ENCODE peak calls at places on chromosomes 3 and 15, in four cellular contexts. B is GM23338, U is thyroid gland, V is aorta. D is an unnamed sample.

GRCh38 chr15:70099966-70100494 is 2.3 kb upstream of the TLE3 start:
- DNase-seq in B (peak), U (peak), V (no peak), D (no peak)

GRCh38 chr15:89372069-89373033 is 37.7 kb upstream of the POLG start:
- DNase-seq in B (no peak), U (no peak), V (no peak), D (no peak)

GRCh38 chr15:40590635-40591105 is 3.4 kb upstream of the KNL1 start:
- DNase-seq in B (no peak), U (no peak), V (no peak), D (no peak)

GRCh38 chr3:43893721-43894120 is 203.0 kb downstream of the ABHD5 start:
- DNase-seq in B (no peak), U (peak), V (no peak), D (no peak)

GRCh38 chr3:113255100-113255853 is 43.9 kb downstream of the BOC start:
- DNase-seq in B (peak), U (peak), V (peak), D (peak)

GRCh38 chr3:56974242-56974945 is 86.1 kb upstream of the SPATA12 start:
- DNase-seq in B (no peak), U (no peak), V (no peak), D (no peak)

GRCh38 chr3:45612918-45613602 is 18.5 kb downstream of the LIMD1 start:
- DNase-seq in B (no peak), U (peak), V (no peak), D (no peak)

GRCh38 chr15:63234479-63234878 is 42.9 kb upstream of the APH1B start:
- DNase-seq in B (peak), U (peak), V (peak), D (no peak)

GRCh38 chr3:197031315-197032285 is 2.0 kb upstream of the MELTF start:
- DNase-seq in B (no peak), U (peak), V (peak), D (peak)

GRCh38 chr3:194830978-194831377 is 145.3 kb downstream of the FAM43A start:
- DNase-seq in B (no peak), U (no peak), V (no peak), D (no peak)

GRCh38 chr3:185825639-185826481 is 1.0 kb upstream of the IGF2BP2 start:
- DNase-seq in B (peak), U (peak), V (peak), D (peak)

GRCh38 chr3:151838574-151839312 is 24.8 kb downstream of the AADAC start:
- DNase-seq in B (peak), U (peak), V (no peak), D (peak)

GRCh38 chr15:95559875-95560394 is 770.6 kb upstream of the NR2F2 start:
- DNase-seq in B (no peak), U (no peak), V (no peak), D (no peak)

GRCh38 chr15:76582550-76582949 is 246.0 kb downstream of the ISL2 start:
- DNase-seq in B (no peak), U (no peak), V (no peak), D (no peak)

GRCh38 chr3:132087356-132087755 is 52.5 kb upstream of the CPNE4 start:
- DNase-seq in B (no peak), U (no peak), V (no peak), D (no peak)

GRCh38 chr3:13144163-13145023 is 71.2 kb upstream of the IQSEC1 start:
- DNase-seq in B (no peak), U (no peak), V (no peak), D (peak)

GRCh38 chr15:34999906-35000305 is 11.8 kb upstream of the ZNF770 start:
- DNase-seq in B (no peak), U (no peak), V (no peak), D (no peak)

GRCh38 chr3:46566040-46566631 is at the start of gene LRRC2:
- DNase-seq in B (peak), U (peak), V (no peak), D (peak)

GRCh38 chr3:139288266-139288821 is 55.5 kb upstream of the MRPS22 start:
- DNase-seq in B (no peak), U (no peak), V (no peak), D (no peak)

DNA sequence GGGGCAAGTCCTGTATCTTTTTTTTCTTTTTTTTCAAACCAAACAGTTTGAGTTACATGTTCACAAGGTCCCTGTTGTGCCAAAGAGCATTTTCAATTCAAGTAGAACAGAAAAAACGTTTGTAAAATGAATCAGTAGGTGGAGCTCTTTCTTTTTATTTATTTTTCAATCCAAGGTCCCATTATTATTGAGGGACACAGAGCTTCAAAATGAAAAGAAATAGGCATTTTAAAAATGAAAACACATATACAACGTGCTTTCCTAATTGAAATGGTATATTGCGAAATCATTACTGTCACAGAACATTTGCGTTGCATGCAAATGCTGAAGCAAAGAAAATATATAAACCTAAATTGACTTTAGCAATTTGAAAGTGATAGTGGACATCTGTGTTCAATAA is 711.0 kb downstream of the MECOM start:
- DNase-seq in B (no peak), U (no peak), V (no peak), D (no peak)
- H3K27ac ChIP-seq in B (no peak), U (no peak), V (no peak), D (no peak)

GRCh38 chr15:85591622-85592021 is 203.1 kb downstream of the KLHL25 start:
- DNase-seq in B (no peak), U (no peak), V (no peak), D (no peak)
- H3K27ac ChIP-seq in B (no peak), U (no peak), V (no peak), D (no peak)

GRCh38 chr3:11037241-11037873 is 44.8 kb downstream of the SLC6A1 start:
- DNase-seq in B (no peak), U (no peak), V (no peak), D (no peak)
- H3K27ac ChIP-seq in B (no peak), U (no peak), V (no peak), D (no peak)

GRCh38 chr3:140942221-140943104 is 827 bp downstream of the SLC25A36 start:
- DNase-seq in B (peak), U (peak), V (peak), D (peak)
- H3K27ac ChIP-seq in B (peak), U (peak), V (peak), D (peak)

DNA sequence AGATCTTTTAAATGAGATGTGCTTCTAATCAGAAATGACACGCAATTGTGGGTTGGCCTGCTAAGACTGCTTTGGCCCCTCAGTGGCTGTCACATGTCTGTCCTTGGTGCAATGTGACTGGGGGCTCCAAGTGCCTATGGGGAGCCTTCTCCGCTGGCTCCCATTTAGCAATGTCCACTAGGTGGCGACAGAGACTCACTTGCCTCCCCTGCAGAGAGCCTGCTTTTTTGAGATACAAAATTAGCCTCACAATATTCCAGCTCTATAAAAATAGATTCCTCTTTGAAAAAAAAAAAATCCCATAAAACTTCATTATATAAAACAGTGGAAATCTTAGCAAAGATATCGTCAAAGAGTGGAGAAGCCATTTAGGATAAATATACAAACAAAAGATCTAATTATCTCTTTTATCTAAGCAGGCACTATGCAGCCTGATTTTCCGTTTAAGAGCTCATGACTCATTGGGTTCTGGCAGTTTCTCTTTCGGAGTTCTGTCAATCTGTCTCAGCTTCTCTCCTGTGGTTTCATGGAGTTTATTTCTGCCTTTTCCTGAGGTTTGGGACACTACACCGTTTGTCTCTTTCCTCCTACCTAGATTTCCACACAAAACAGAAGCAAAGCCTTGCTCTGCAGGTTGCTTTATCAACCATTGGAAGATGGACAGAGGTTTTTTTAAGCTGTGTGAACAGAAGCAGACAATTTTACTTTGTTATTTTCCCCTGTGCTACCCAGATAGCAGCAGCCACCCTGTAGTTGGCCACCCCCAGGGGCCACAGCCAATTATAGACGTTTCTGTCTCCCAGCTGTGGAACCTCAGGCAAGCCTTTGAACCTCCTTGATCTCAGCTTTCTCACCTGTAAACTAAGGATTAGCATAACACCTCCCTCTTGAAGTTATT is 68.4 kb upstream of the TNFAIP8L3 start:
- DNase-seq in B (peak), U (peak), V (peak), D (peak)
- H3K27ac ChIP-seq in B (no peak), U (no peak), V (peak), D (no peak)

GRCh38 chr3:5133239-5133638 is 11.1 kb downstream of the ARL8B start:
- DNase-seq in B (no peak), U (no peak), V (no peak), D (no peak)
- H3K27ac ChIP-seq in B (peak), U (no peak), V (no peak), D (no peak)

D was measured in endodermal cell.